ENCODE peak calls at places on chromosomes 4 and X, in four cellular contexts. X is EL, P is left cardiac atrium, O is left ventricle myocardium superior. Z is an unnamed sample.

GRCh38 chr4:40281913-40282312 is 53.2 kb upstream of the CHRNA9 start:
- DNase-seq in X (no peak), O (no peak), P (no peak), Z (no peak)

GRCh38 chrX:56745019-56745418 is 16.0 kb downstream of the NBDY start:
- DNase-seq in X (peak; percentile 61), P (no peak), O (no peak), Z (peak; percentile 69)

GRCh38 chrX:46665232-46666162 is 91.9 kb downstream of the CHST7 start:
- DNase-seq in P (no peak), O (no peak), X (no peak), Z (peak; percentile 37)

GRCh38 chr4:4995866-4996265 is 23.4 kb downstream of the CYTL1 start:
- DNase-seq in O (no peak), P (no peak), X (no peak), Z (no peak)

GRCh38 chr4:2416564-2417195 is 1.8 kb downstream of the ZFYVE28 start:
- DNase-seq in P (peak; percentile 42), X (no peak), O (peak; percentile 51), Z (peak; percentile 36)

GRCh38 chrX:136318895-136319597 is 18.3 kb downstream of the ADGRG4 start:
- DNase-seq in P (no peak), O (no peak), X (no peak), Z (no peak)

GRCh38 chr4:188941524-188942109 is 802.4 kb downstream of the TRIML1 start:
- DNase-seq in O (no peak), P (no peak), X (peak; percentile 88), Z (peak; percentile 97)

GRCh38 chr4:109462802-109463201 is 29.2 kb downstream of the SEC24B start:
- DNase-seq in O (no peak), P (no peak), X (peak; percentile 11), Z (peak; percentile 10)

GRCh38 chr4:7281316-7282093 is 89.2 kb downstream of the SORCS2 start:
- DNase-seq in P (no peak), X (peak; percentile 17), O (no peak), Z (no peak)

GRCh38 chr4:145075742-145076472 is 22.1 kb downstream of the ANAPC10 start:
- DNase-seq in P (no peak), X (no peak), O (no peak), Z (no peak)

GRCh38 chr4:88356771-88357170 is 21.9 kb upstream of the HERC6 start:
- DNase-seq in O (no peak), P (no peak), X (no peak), Z (no peak)

Z was measured in M059J.